ENCODE peak calls at places on chromosomes 5 and 9, in nine cellular contexts. B, H, J, F, I, T, G, V and U are unnamed samples.

GRCh38 chr5:158514353-158514960 is 585.3 kb downstream of the EBF1 start:
- DNase-seq in B (no peak), H (no peak), J (no peak), F (no peak), I (no peak), T (no peak), G (no peak), V (no peak), U (no peak)

GRCh38 chr5:4189317-4189716 is 593.7 kb downstream of the IRX1 start:
- DNase-seq in B (no peak), H (no peak), J (no peak), F (no peak), I (no peak), T (no peak), G (no peak), V (no peak), U (no peak)

GRCh38 chr9:2093920-2094597 is 78.9 kb downstream of the SMARCA2 start:
- DNase-seq in B (peak), H (no peak), J (no peak), F (no peak), I (no peak), T (no peak), G (no peak), V (no peak), U (no peak)

GRCh38 chr5:608286-609087 is 3.7 kb upstream of the CEP72 start:
- DNase-seq in B (no peak), H (no peak), J (no peak), F (no peak), I (no peak), T (peak), G (peak), V (no peak), U (no peak)

GRCh38 chr5:83924891-83925290 is 204.2 kb upstream of the HAPLN1 start:
- DNase-seq in B (no peak), H (no peak), J (no peak), F (no peak), I (no peak), T (no peak), G (no peak), V (no peak), U (no peak)

GRCh38 chr9:136804509-136805206 is 3.1 kb upstream of the RABL6 start:
- DNase-seq in B (no peak), H (peak), J (no peak), F (no peak), I (peak), T (no peak), G (no peak), V (no peak), U (no peak)

GRCh38 chr5:111730659-111731382 is 26.2 kb downstream of the NREP start:
- DNase-seq in B (no peak), H (no peak), J (no peak), F (no peak), I (no peak), T (peak), G (no peak), V (peak), U (no peak)

GRCh38 chr9:77224750-77225312 is 47.5 kb downstream of the VPS13A start:
- DNase-seq in B (no peak), H (no peak), J (no peak), F (peak), I (no peak), T (no peak), G (no peak), V (no peak), U (no peak)

GRCh38 chr9:14383296-14383695 is 69.4 kb upstream of the NFIB start:
- DNase-seq in B (no peak), H (no peak), J (no peak), F (no peak), I (no peak), T (no peak), G (no peak), V (no peak), U (no peak)

GRCh38 chr5:40292006-40292405 is 387.7 kb upstream of the PTGER4 start:
- DNase-seq in B (no peak), H (no peak), J (no peak), F (no peak), I (no peak), T (no peak), G (no peak), V (no peak), U (no peak)

GRCh38 chr5:159525117-159525516 is 194.8 kb upstream of the IL12B start:
- DNase-seq in B (no peak), H (no peak), J (no peak), F (no peak), I (no peak), T (no peak), G (no peak), V (no peak), U (no peak)

GRCh38 chr9:33125871-33126822 is 41.0 kb downstream of the B4GALT1 start:
- DNase-seq in B (no peak), H (no peak), J (no peak), F (peak), I (no peak), T (no peak), G (no peak), V (no peak), U (no peak)
- TF ChIP-seq POLR2AphosphoS5 in B (no peak), H (no peak), J (no peak), F (no peak), I (no peak), T (no peak), G (no peak), V (no peak), U (no peak)

DNA sequence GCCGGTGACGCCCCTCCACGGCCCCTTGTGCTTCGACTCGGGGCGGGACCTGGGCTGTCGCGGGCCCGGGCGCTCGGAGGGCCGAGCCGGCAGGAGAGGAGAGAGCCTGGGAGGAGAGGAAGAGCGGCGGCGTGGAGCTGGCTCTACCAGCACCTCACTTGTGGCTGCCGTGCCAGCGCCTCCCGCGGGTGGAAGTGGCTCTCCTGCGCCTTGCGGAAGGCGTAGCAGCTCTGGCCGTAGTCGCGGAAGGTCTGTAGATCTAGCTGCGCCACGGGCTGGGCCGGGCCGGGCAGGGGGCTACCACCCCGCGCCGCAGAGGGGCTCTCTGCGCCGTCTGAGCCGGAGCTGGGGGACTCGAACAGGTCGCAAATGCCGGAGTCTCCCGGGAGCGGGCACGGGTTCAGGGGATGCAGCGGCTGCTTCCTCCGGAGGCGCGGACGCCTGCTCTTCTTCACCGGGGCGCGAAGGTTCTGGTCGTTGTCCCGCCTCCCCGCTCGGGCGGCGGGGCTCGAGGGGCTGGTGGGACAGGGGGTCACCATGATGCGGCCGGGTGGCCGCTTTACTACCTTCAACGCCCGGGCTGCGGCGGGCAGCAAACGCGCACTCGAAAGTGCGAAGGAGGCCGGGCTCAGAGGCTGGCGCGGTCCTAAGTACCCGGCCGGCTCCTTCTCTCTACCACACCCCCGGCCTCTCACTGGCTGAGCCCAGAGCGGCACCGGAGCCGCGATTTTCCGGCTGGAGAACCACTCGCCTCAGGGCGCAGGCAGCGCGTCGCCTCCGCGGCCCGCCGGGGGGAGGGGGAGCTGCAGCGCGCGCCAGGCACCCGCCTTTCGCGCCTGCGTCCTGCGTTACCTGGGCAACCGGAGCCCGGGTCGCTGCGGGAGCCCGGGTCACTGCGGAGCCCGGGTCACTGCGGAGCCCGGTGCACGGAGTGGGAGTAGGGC is at the start of gene CCNO:
- DNase-seq in B (peak), H (peak), J (peak), F (peak), I (no peak), T (peak), G (no peak), V (peak), U (peak)
- TF ChIP-seq POLR2AphosphoS5 in B (no peak), H (no peak), J (peak), F (no peak), I (no peak), T (peak), G (no peak), V (no peak), U (peak)

GRCh38 chr5:110255194-110255593 is 471.3 kb downstream of the TMEM232 start:
- DNase-seq in B (peak), H (no peak), J (no peak), F (no peak), I (no peak), T (no peak), G (no peak), V (no peak), U (no peak)

GRCh38 chr5:110251366-110251765 is 475.1 kb downstream of the TMEM232 start:
- DNase-seq in B (no peak), H (no peak), J (no peak), F (no peak), I (no peak), T (no peak), G (no peak), V (no peak), U (no peak)

GRCh38 chr5:110248921-110249320 is 477.6 kb downstream of the TMEM232 start:
- DNase-seq in B (no peak), H (no peak), J (no peak), F (no peak), I (no peak), T (no peak), G (no peak), V (no peak), U (no peak)

GRCh38 chr5:110250790-110251189 is 475.7 kb downstream of the TMEM232 start:
- DNase-seq in B (no peak), H (no peak), J (no peak), F (no peak), I (no peak), T (no peak), G (no peak), V (no peak), U (no peak)
- TF ChIP-seq POLR2AphosphoS5 in B (no peak), H (no peak), J (no peak), F (no peak), I (no peak), T (no peak), G (no peak), V (no peak), U (no peak)

GRCh38 chr9:29203216-29203930 is 1630.1 kb upstream of the C9orf72 start:
- DNase-seq in B (no peak), H (no peak), J (no peak), F (no peak), I (no peak), T (no peak), G (no peak), V (no peak), U (no peak)
- TF ChIP-seq POLR2AphosphoS5 in B (no peak), H (no peak), J (no peak), F (no peak), I (no peak), T (no peak), G (no peak), V (no peak), U (no peak)

GRCh38 chr9:127974769-127975261 is 6.0 kb downstream of the EEIG1 start:
- DNase-seq in B (no peak), H (no peak), J (no peak), F (no peak), I (no peak), T (no peak), G (no peak), V (no peak), U (no peak)
- TF ChIP-seq POLR2AphosphoS5 in B (no peak), H (no peak), J (peak), F (no peak), I (no peak), T (no peak), G (no peak), V (no peak), U (no peak)

GRCh38 chr5:55022454-55022853 is 1.6 kb upstream of the GZMK start:
- DNase-seq in B (no peak), H (no peak), J (no peak), F (no peak), I (no peak), T (no peak), G (no peak), V (no peak), U (no peak)
- TF ChIP-seq POLR2AphosphoS5 in B (no peak), H (no peak), J (no peak), F (no peak), I (no peak), T (no peak), G (no peak), V (no peak), U (no peak)